ENCODE peak calls at places on chromosomes 7 and 10, in six cellular contexts. O is HEK293T, Z is HCT116, S is GM12878, F is H1, Q is HepG2. D is an unnamed sample.

GRCh38 chr10:98916751-98917150 is 318.9 kb downstream of the HPSE2 start:
- DNase-seq in S (no peak), Q (no peak), O (peak; percentile 26), F (no peak), Z (no peak), D (no peak)

GRCh38 chr7:150957119-150958020 is 20.8 kb downstream of the KCNH2 start:
- DNase-seq in S (no peak), O (no peak), F (no peak), Z (no peak), Q (no peak), D (no peak)

GRCh38 chr7:69738396-69738889 is 140.2 kb downstream of the AUTS2 start:
- DNase-seq in S (peak; percentile 82), O (peak; percentile 31), F (no peak), Q (no peak), Z (no peak), D (no peak)

GRCh38 chr10:3635248-3635647 is 149.8 kb downstream of the KLF6 start:
- DNase-seq in Q (no peak), S (no peak), O (no peak), F (no peak), Z (no peak), D (no peak)

GRCh38 chr7:40137563-40137962 is 2.8 kb downstream of the SUGCT start:
- DNase-seq in Z (no peak), O (no peak), F (no peak), S (no peak), Q (no peak), D (no peak)

GRCh38 chr7:118281196-118281595 is 56.7 kb downstream of the ANKRD7 start:
- DNase-seq in F (no peak), Q (no peak), Z (no peak), S (no peak), O (no peak), D (no peak)

GRCh38 chr7:14407246-14408015 is 418.0 kb upstream of the ETV1 start:
- DNase-seq in Q (no peak), F (no peak), Z (no peak), S (no peak), O (no peak), D (no peak)

GRCh38 chr10:22315455-22316285 is 518 bp upstream of the COMMD3 start:
- DNase-seq in Z (no peak), S (no peak), O (no peak), Q (no peak), F (no peak), D (no peak)

GRCh38 chr10:90288403-90288933 is 569.4 kb downstream of the HTR7 start:
- DNase-seq in S (no peak), O (no peak), Z (peak; percentile 10), F (no peak), Q (no peak), D (no peak)

GRCh38 chr10:58385784-58386112 is 538 bp downstream of the TFAM start:
- DNase-seq in O (peak; percentile 58), S (no peak), Q (peak; percentile 2), Z (no peak), F (peak; percentile 2), D (peak; percentile 74)

GRCh38 chr7:233456-234035 is 41.2 kb downstream of the FAM20C start:
- DNase-seq in Z (no peak), S (no peak), O (no peak), Q (no peak), F (no peak), D (no peak)

GRCh38 chr10:127157506-127158205 is 38.7 kb downstream of the INSYN2A start:
- DNase-seq in O (no peak), Z (no peak), Q (no peak), F (no peak), S (no peak), D (no peak)

GRCh38 chr7:40836218-40836617 is 701.4 kb downstream of the SUGCT start:
- DNase-seq in S (no peak), Z (no peak), O (no peak), Q (no peak), F (no peak), D (no peak)

GRCh38 chr7:152025937-152026890 is 740 bp downstream of the GALNT11 start:
- DNase-seq in S (no peak), F (no peak), Z (no peak), Q (no peak), O (no peak), D (peak; percentile 28)

GRCh38 chr7:33195264-33195663 is 65.9 kb downstream of the BBS9 start:
- DNase-seq in Z (no peak), F (no peak), O (no peak), S (no peak), Q (no peak), D (no peak)

GRCh38 chr7:16318989-16319915 is 102.1 kb downstream of the CRPPA start:
- DNase-seq in Q (no peak), S (no peak), F (no peak), Z (peak; percentile 81), O (no peak), D (no peak)

GRCh38 chr10:58225654-58226053 is 42.0 kb downstream of the IPMK start:
- DNase-seq in Q (no peak), O (no peak), F (no peak), Z (no peak), S (no peak), D (no peak)

GRCh38 chr7:13841284-13841683 is 148.2 kb downstream of the ETV1 start:
- DNase-seq in S (no peak), F (no peak), O (no peak), Z (no peak), Q (no peak), D (no peak)

GRCh38 chr7:139889186-139889871 is 60.3 kb downstream of the TBXAS1 start:
- DNase-seq in O (no peak), Q (peak; percentile 10), F (no peak), S (no peak), Z (no peak), D (no peak)

GRCh38 chr10:95363303-95363912 is 72.6 kb upstream of the PDLIM1 start:
- DNase-seq in O (peak; percentile 73), Z (peak; percentile 61), Q (peak; percentile 71), S (peak; percentile 50), F (no peak), D (peak; percentile 74)

GRCh38 chr10:21584834-21585530 is 51.0 kb downstream of the MLLT10 start:
- DNase-seq in F (no peak), Q (no peak), Z (no peak), S (no peak), O (no peak), D (no peak)

GRCh38 chr10:123537188-123537961 is 128.8 kb upstream of the GPR26 start:
- DNase-seq in Z (no peak), Q (no peak), S (no peak), O (no peak), F (no peak), D (no peak)

GRCh38 chr7:523436-524336 is 4.0 kb upstream of the PDGFA start:
- DNase-seq in Q (no peak), F (no peak), Z (no peak), O (no peak), S (no peak), D (peak; percentile 37)

GRCh38 chr10:102421645-102422585 is 1.3 kb downstream of the FBXL15 start:
- DNase-seq in Z (no peak), Q (peak; percentile 28), S (no peak), O (no peak), F (no peak), D (peak; percentile 54)

GRCh38 chr10:76675951-76676587 is 961.5 kb downstream of the KCNMA1 start:
- DNase-seq in Q (no peak), S (no peak), Z (no peak), F (no peak), O (no peak), D (no peak)

DNA sequence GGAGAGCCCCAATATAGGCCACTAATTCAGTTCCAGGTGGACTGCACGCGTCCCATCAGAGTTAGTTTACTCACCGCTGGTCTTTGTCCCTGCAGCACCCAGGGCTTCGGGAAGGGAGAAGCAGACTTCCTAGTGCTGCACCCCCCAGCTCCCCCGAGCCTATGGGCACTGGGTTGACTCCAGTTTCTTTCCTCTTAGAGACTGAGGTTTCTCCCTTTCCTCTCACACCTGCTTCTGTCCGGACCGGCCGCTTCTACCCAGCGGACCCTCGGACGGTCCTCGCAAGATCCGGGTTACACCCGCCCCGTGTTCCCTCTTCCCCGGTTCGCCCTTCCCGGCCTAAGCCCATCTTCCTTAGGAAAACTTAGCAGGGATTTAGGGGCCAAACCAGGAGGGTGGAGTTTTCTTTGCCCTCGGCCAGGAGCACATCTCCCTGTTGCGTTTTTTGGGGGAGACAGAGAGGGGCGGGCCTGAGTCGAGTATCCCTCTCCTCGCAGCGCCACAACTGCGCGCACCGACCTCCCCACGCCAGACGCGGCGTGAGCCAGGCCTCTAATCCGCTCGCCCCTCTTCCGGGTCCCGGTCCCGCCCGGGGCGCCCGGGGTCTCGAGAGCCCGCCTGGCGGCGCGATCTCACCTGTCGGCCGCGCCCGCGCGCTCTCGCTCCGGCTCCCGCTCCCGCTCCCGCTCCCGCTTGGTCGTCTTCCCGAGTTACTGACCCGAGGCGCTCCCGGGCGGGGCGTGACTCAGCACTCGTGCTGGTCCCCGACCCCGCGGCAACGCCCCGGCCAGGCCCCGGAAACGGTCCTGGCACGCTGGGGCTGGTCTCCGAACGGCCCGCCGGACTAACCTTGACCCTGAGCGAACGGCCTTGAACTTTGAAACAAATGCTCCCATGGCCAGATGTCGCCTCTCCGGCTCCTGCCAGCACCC is at the start of gene AIFM2:
- DNase-seq in Q (peak; percentile 80), Z (peak; percentile 40), O (peak; percentile 58), F (no peak), S (no peak), D (peak; percentile 87)
- TF ChIP-seq SP1 in Q (no peak), Z (no peak), O (no peak), F (no peak), S (no peak), D (no peak)

GRCh38 chr10:96516337-96516736 is 2.6 kb upstream of the TLL2 start:
- DNase-seq in O (no peak), S (no peak), F (no peak), Q (no peak), Z (no peak), D (no peak)
- TF ChIP-seq SP1 in O (no peak), S (no peak), F (no peak), Q (no peak), Z (no peak), D (no peak)

GRCh38 chr10:43043342-43043772 is 33.5 kb upstream of the RET start:
- DNase-seq in O (no peak), Z (no peak), F (no peak), Q (no peak), S (no peak), D (no peak)
- TF ChIP-seq SP1 in O (no peak), Z (no peak), F (no peak), Q (no peak), S (no peak), D (no peak)

DNA sequence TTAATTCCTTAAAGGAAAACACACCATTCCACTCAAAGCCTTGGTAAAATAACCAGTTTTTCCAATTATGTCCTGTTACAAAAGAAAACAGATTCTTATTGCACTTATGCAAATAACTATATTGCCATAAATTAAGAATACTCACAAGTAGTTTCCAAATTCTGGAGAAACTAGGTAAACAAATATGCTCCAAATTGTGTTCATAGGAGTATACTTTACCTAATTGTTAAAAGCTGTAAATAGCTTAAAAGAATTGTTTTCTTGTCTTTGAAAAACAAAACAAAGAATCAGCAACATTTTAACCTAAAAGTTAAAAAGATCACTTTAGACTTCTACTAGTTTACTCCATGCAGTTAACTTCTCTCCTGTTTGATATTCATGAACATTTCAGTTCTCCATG is 38.9 kb upstream of the LRGUK start:
- DNase-seq in Q (no peak), Z (no peak), F (no peak), O (no peak), S (no peak), D (no peak)
- TF ChIP-seq SP1 in Q (no peak), Z (no peak), F (no peak), O (no peak), S (no peak), D (no peak)

GRCh38 chr10:48974757-48975156 is 35.1 kb upstream of the LRRC18 start:
- DNase-seq in Z (no peak), F (no peak), O (no peak), Q (no peak), S (no peak), D (no peak)
- TF ChIP-seq SP1 in Z (no peak), F (no peak), O (no peak), Q (no peak), S (no peak), D (no peak)